ENCODE peak calls at places on chromosomes 1 and 21, in five cellular contexts. One of them, this sample, is unnamed.

GRCh38 chr21:33901421-33902288 is 13.9 kb downstream of the ATP5PO start:
- DNase-seq in astrocyte: peak
- DNase-seq in neural progenitor cell: peak
- DNase-seq in colonic mucosa: no peak
- DNase-seq in epithelial cell of prostate: peak
- DNase-seq in this sample: no peak

GRCh38 chr1:182249201-182249676 is 142.4 kb downstream of the GLUL start:
- DNase-seq in astrocyte: no peak
- DNase-seq in colonic mucosa: peak
- DNase-seq in epithelial cell of prostate: no peak
- DNase-seq in neural progenitor cell: no peak
- DNase-seq in this sample: no peak

GRCh38 chr21:45289655-45290515 is 2.2 kb upstream of the POFUT2 start:
- DNase-seq in epithelial cell of prostate: no peak
- DNase-seq in neural progenitor cell: no peak
- DNase-seq in astrocyte: no peak
- DNase-seq in colonic mucosa: no peak
- DNase-seq in this sample: no peak

GRCh38 chr1:30660241-30660640 is 63.1 kb downstream of the MATN1 start:
- DNase-seq in colonic mucosa: no peak
- DNase-seq in epithelial cell of prostate: no peak
- DNase-seq in neural progenitor cell: no peak
- DNase-seq in astrocyte: no peak
- DNase-seq in this sample: no peak

GRCh38 chr1:175463856-175464255 is 271.3 kb upstream of the KIAA0040 start:
- DNase-seq in neural progenitor cell: no peak
- DNase-seq in astrocyte: no peak
- DNase-seq in colonic mucosa: no peak
- DNase-seq in epithelial cell of prostate: no peak
- DNase-seq in this sample: no peak

GRCh38 chr1:213820362-213821149 is 167.2 kb upstream of the PROX1 start:
- DNase-seq in colonic mucosa: no peak
- DNase-seq in epithelial cell of prostate: no peak
- DNase-seq in astrocyte: no peak
- DNase-seq in neural progenitor cell: no peak
- DNase-seq in this sample: no peak

GRCh38 chr1:151326619-151327222 is 495 bp downstream of the PI4KB start:
- DNase-seq in colonic mucosa: peak
- DNase-seq in astrocyte: no peak
- DNase-seq in neural progenitor cell: no peak
- DNase-seq in epithelial cell of prostate: no peak
- DNase-seq in this sample: peak

GRCh38 chr1:56291374-56291841 is 288.0 kb downstream of the PLPP3 start:
- DNase-seq in astrocyte: no peak
- DNase-seq in colonic mucosa: no peak
- DNase-seq in neural progenitor cell: peak
- DNase-seq in epithelial cell of prostate: no peak
- DNase-seq in this sample: no peak

GRCh38 chr1:156006666-156007376 is 13.9 kb downstream of the SSR2 start:
- DNase-seq in astrocyte: no peak
- DNase-seq in neural progenitor cell: no peak
- DNase-seq in epithelial cell of prostate: no peak
- DNase-seq in colonic mucosa: no peak
- DNase-seq in this sample: no peak

GRCh38 chr1:15154480-15155036 is 1.0 kb downstream of the TMEM51 start:
- DNase-seq in epithelial cell of prostate: no peak
- DNase-seq in astrocyte: no peak
- DNase-seq in colonic mucosa: peak
- DNase-seq in neural progenitor cell: peak
- DNase-seq in this sample: no peak

GRCh38 chr1:194503209-194503608 is 1316.8 kb upstream of the B3GALT2 start:
- DNase-seq in astrocyte: no peak
- DNase-seq in neural progenitor cell: no peak
- DNase-seq in epithelial cell of prostate: no peak
- DNase-seq in colonic mucosa: no peak
- DNase-seq in this sample: no peak

GRCh38 chr1:168019407-168019806 is 82.5 kb upstream of the MPC2 start:
- DNase-seq in astrocyte: no peak
- DNase-seq in colonic mucosa: no peak
- DNase-seq in epithelial cell of prostate: no peak
- DNase-seq in neural progenitor cell: peak
- DNase-seq in this sample: no peak

GRCh38 chr1:68954841-68955240 is 458.0 kb upstream of the DEPDC1 start:
- DNase-seq in colonic mucosa: no peak
- DNase-seq in neural progenitor cell: no peak
- DNase-seq in astrocyte: peak
- DNase-seq in epithelial cell of prostate: peak
- DNase-seq in this sample: no peak

GRCh38 chr1:153932593-153933131 is 9.9 kb upstream of the GATAD2B start:
- DNase-seq in epithelial cell of prostate: no peak
- DNase-seq in neural progenitor cell: no peak
- DNase-seq in colonic mucosa: no peak
- DNase-seq in astrocyte: no peak
- DNase-seq in this sample: no peak

GRCh38 chr1:54906586-54906985 is 19.6 kb upstream of the DHCR24 start:
- DNase-seq in colonic mucosa: no peak
- DNase-seq in neural progenitor cell: no peak
- DNase-seq in epithelial cell of prostate: no peak
- DNase-seq in astrocyte: no peak
- DNase-seq in this sample: no peak

GRCh38 chr1:155961937-155962336 is 16.4 kb downstream of the ARHGEF2 start:
- DNase-seq in colonic mucosa: no peak
- DNase-seq in astrocyte: peak
- DNase-seq in epithelial cell of prostate: peak
- DNase-seq in neural progenitor cell: no peak
- DNase-seq in this sample: no peak

GRCh38 chr1:245008761-245009160 is 144.4 kb upstream of the HNRNPU start:
- DNase-seq in colonic mucosa: no peak
- DNase-seq in epithelial cell of prostate: no peak
- DNase-seq in astrocyte: no peak
- DNase-seq in neural progenitor cell: no peak
- DNase-seq in this sample: no peak

GRCh38 chr1:170221031-170221430 is 75.3 kb downstream of the NTMT2 start:
- DNase-seq in colonic mucosa: no peak
- DNase-seq in epithelial cell of prostate: no peak
- DNase-seq in astrocyte: no peak
- DNase-seq in neural progenitor cell: no peak
- DNase-seq in this sample: no peak

GRCh38 chr1:153677718-153678518 is 570 bp upstream of the NPR1 start:
- DNase-seq in neural progenitor cell: peak
- DNase-seq in colonic mucosa: peak
- DNase-seq in astrocyte: no peak
- DNase-seq in epithelial cell of prostate: no peak
- DNase-seq in this sample: peak

GRCh38 chr21:43923391-43923790 is 58.4 kb downstream of the AGPAT3 start:
- DNase-seq in astrocyte: no peak
- DNase-seq in epithelial cell of prostate: no peak
- DNase-seq in colonic mucosa: no peak
- DNase-seq in neural progenitor cell: no peak
- DNase-seq in this sample: peak

GRCh38 chr1:189708674-189709073 is 769.0 kb downstream of the BRINP3 start:
- DNase-seq in epithelial cell of prostate: no peak
- DNase-seq in colonic mucosa: no peak
- DNase-seq in astrocyte: no peak
- DNase-seq in neural progenitor cell: peak
- DNase-seq in this sample: no peak

GRCh38 chr1:41466146-41466545 is 18.3 kb downstream of the EDN2 start:
- DNase-seq in neural progenitor cell: no peak
- DNase-seq in colonic mucosa: peak
- DNase-seq in epithelial cell of prostate: no peak
- DNase-seq in astrocyte: no peak
- DNase-seq in this sample: no peak

GRCh38 chr1:215146252-215146975 is 63.9 kb downstream of the KCNK2 start:
- DNase-seq in astrocyte: peak
- DNase-seq in epithelial cell of prostate: no peak
- DNase-seq in colonic mucosa: peak
- DNase-seq in neural progenitor cell: peak
- DNase-seq in this sample: no peak

GRCh38 chr21:20998456-20998789 is 214 bp downstream of the NCAM2 start:
- DNase-seq in neural progenitor cell: no peak
- DNase-seq in colonic mucosa: no peak
- DNase-seq in astrocyte: no peak
- DNase-seq in epithelial cell of prostate: no peak
- DNase-seq in this sample: no peak

GRCh38 chr1:1054099-1054700 is 19.9 kb downstream of the RNF223 start:
- DNase-seq in astrocyte: no peak
- DNase-seq in colonic mucosa: no peak
- DNase-seq in epithelial cell of prostate: no peak
- DNase-seq in neural progenitor cell: no peak
- DNase-seq in this sample: no peak

GRCh38 chr1:14738647-14739046 is 140.2 kb downstream of the KAZN start:
- DNase-seq in colonic mucosa: no peak
- DNase-seq in neural progenitor cell: no peak
- DNase-seq in astrocyte: no peak
- DNase-seq in epithelial cell of prostate: no peak
- DNase-seq in this sample: no peak

GRCh38 chr1:159161001-159161718 is 10.3 kb upstream of the CADM3 start:
- DNase-seq in epithelial cell of prostate: peak
- DNase-seq in colonic mucosa: peak
- DNase-seq in neural progenitor cell: peak
- DNase-seq in astrocyte: peak
- DNase-seq in this sample: peak

GRCh38 chr1:78011050-78011449 is 6.3 kb downstream of the DNAJB4 start:
- DNase-seq in colonic mucosa: no peak
- DNase-seq in epithelial cell of prostate: no peak
- DNase-seq in astrocyte: no peak
- DNase-seq in neural progenitor cell: no peak
- DNase-seq in this sample: no peak
- H3K27ac ChIP-seq in colonic mucosa: no peak
- H3K27ac ChIP-seq in epithelial cell of prostate: no peak
- H3K27ac ChIP-seq in astrocyte: no peak
- H3K27ac ChIP-seq in neural progenitor cell: no peak
- H3K27ac ChIP-seq in this sample: no peak

DNA sequence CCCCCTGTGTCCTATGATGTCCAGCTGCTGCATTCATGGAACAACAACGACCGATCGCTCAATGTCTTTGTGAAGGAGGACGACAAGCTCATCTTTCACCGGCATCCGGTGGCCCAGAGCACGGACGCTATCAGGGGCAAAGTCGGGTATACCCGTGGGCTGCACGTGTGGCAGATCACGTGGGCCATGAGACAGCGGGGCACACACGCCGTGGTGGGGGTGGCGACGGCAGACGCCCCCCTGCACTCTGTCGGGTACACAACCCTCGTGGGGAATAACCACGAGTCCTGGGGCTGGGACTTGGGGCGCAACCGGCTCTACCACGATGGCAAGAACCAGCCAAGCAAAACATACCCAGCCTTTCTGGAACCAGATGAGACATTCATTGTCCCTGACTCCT is 63.3 kb downstream of the SPSB1 start:
- DNase-seq in colonic mucosa: no peak
- DNase-seq in epithelial cell of prostate: no peak
- DNase-seq in astrocyte: no peak
- DNase-seq in neural progenitor cell: no peak
- DNase-seq in this sample: no peak
- H3K27ac ChIP-seq in colonic mucosa: no peak
- H3K27ac ChIP-seq in epithelial cell of prostate: no peak
- H3K27ac ChIP-seq in astrocyte: no peak
- H3K27ac ChIP-seq in neural progenitor cell: no peak
- H3K27ac ChIP-seq in this sample: no peak

GRCh38 chr1:83763281-83764095 is 235.4 kb downstream of the TTLL7 start:
- DNase-seq in colonic mucosa: no peak
- DNase-seq in neural progenitor cell: no peak
- DNase-seq in epithelial cell of prostate: no peak
- DNase-seq in astrocyte: no peak
- DNase-seq in this sample: no peak
- H3K27ac ChIP-seq in colonic mucosa: no peak
- H3K27ac ChIP-seq in neural progenitor cell: no peak
- H3K27ac ChIP-seq in epithelial cell of prostate: no peak
- H3K27ac ChIP-seq in astrocyte: no peak
- H3K27ac ChIP-seq in this sample: no peak

GRCh38 chr1:184212649-184213314 is 161.3 kb downstream of the TSEN15 start:
- DNase-seq in epithelial cell of prostate: peak
- DNase-seq in astrocyte: peak
- DNase-seq in neural progenitor cell: no peak
- DNase-seq in colonic mucosa: no peak
- DNase-seq in this sample: no peak
- H3K27ac ChIP-seq in epithelial cell of prostate: no peak
- H3K27ac ChIP-seq in astrocyte: peak
- H3K27ac ChIP-seq in neural progenitor cell: no peak
- H3K27ac ChIP-seq in colonic mucosa: no peak
- H3K27ac ChIP-seq in this sample: no peak

This sample was measured in substantia nigra.